ENCODE peak calls at places on chromosomes 7 and 10, in seven cellular contexts. J is activated T-cell treated with anti-CD3 and anti-CD28 coated beads, Interleukin-2, amount 50 U/mL, for 72 hours; L is NCI-H345; G is germinal center; O is hippocampal formation; Y is fibroblast of lung; T is C1 segment of cervical spinal cord. Q is an unnamed sample.

GRCh38 chr7:50159154-50159553 is 66.1 kb upstream of the ZPBP start:
- DNase-seq in Y (no peak), G (no peak), J (no peak), T (no peak), L (no peak), O (no peak), Q (no peak)

GRCh38 chr7:94042381-94042780 is 38.2 kb upstream of the BET1 start:
- DNase-seq in J (no peak), G (no peak), T (no peak), O (no peak), L (no peak), Y (no peak), Q (no peak)

GRCh38 chr7:142956951-142957623 is 5.1 kb downstream of the KEL start:
- DNase-seq in T (no peak), G (no peak), Y (peak), O (no peak), L (no peak), J (no peak), Q (no peak)

GRCh38 chr10:99938563-99938962 is 71.2 kb downstream of the DNMBP start:
- DNase-seq in O (no peak), T (no peak), L (peak), J (no peak), G (no peak), Y (peak), Q (no peak)

GRCh38 chr10:128186959-128187787 is 61.0 kb upstream of the MKI67 start:
- DNase-seq in J (peak), Y (no peak), O (peak), G (no peak), L (no peak), T (no peak), Q (no peak)

GRCh38 chr10:34316154-34316553 is 498.9 kb downstream of the PARD3 start:
- DNase-seq in O (no peak), Y (no peak), J (no peak), G (no peak), T (no peak), L (no peak), Q (no peak)

GRCh38 chr10:22534849-22535604 is 179.4 kb downstream of the PIP4K2A start:
- DNase-seq in O (no peak), G (no peak), L (no peak), T (no peak), J (no peak), Y (peak), Q (no peak)

GRCh38 chr7:131843862-131844261 is 287.4 kb upstream of the PODXL start:
- DNase-seq in O (no peak), Y (peak), J (no peak), G (no peak), T (no peak), L (no peak), Q (peak)

GRCh38 chr10:88652621-88653020 is 11.6 kb upstream of the LIPF start:
- DNase-seq in T (no peak), Y (peak), L (no peak), G (no peak), J (no peak), O (no peak), Q (peak)

GRCh38 chr10:22657566-22658190 is 56.7 kb downstream of the PIP4K2A start:
- DNase-seq in T (no peak), J (no peak), G (no peak), Y (peak), L (no peak), O (no peak), Q (no peak)

GRCh38 chr7:111107989-111108388 is 17.1 kb downstream of the LRRN3 start:
- DNase-seq in O (no peak), T (no peak), L (no peak), G (no peak), J (no peak), Y (no peak), Q (no peak)

GRCh38 chr10:114413398-114413797 is 9.1 kb upstream of the AFAP1L2 start:
- DNase-seq in Y (peak), O (no peak), J (no peak), G (no peak), T (no peak), L (no peak), Q (no peak)

GRCh38 chr10:25465582-25466372 is 291.0 kb downstream of the GPR158 start:
- DNase-seq in Y (no peak), J (no peak), G (no peak), O (no peak), T (no peak), L (peak), Q (no peak)

GRCh38 chr7:120014920-120015465 is 258.0 kb upstream of the KCND2 start:
- DNase-seq in Y (peak), L (no peak), J (no peak), T (no peak), O (no peak), G (no peak), Q (peak)

GRCh38 chr7:50658696-50659095 is 93.5 kb upstream of the DDC start:
- DNase-seq in J (no peak), G (no peak), L (no peak), O (no peak), Y (no peak), T (no peak), Q (no peak)

GRCh38 chr7:149005427-149006344 is 22.6 kb downstream of the PDIA4 start:
- DNase-seq in Y (peak), T (peak), G (peak), J (peak), O (peak), L (peak), Q (peak)

GRCh38 chr7:98221611-98222532 is 10.6 kb downstream of the BHLHA15 start:
- DNase-seq in O (no peak), J (no peak), G (no peak), Y (no peak), L (no peak), T (no peak), Q (no peak)

GRCh38 chr10:78778446-78779338 is 290.1 kb upstream of the ZMIZ1 start:
- DNase-seq in L (no peak), J (no peak), Y (no peak), T (no peak), G (no peak), O (no peak), Q (no peak)

GRCh38 chr7:151179946-151180345 is 7.1 kb downstream of the ASB10 start:
- DNase-seq in T (no peak), L (no peak), J (no peak), Y (no peak), G (no peak), O (no peak), Q (no peak)

GRCh38 chr7:27346531-27347260 is 104.1 kb downstream of the EVX1 start:
- DNase-seq in G (no peak), O (peak), T (no peak), L (no peak), Y (peak), J (no peak), Q (peak)

GRCh38 chr7:69837387-69838068 is 239.3 kb downstream of the AUTS2 start:
- DNase-seq in T (no peak), O (no peak), Y (peak), L (peak), J (no peak), G (no peak), Q (no peak)

GRCh38 chr10:105187243-105187642 is 546.2 kb downstream of the SORCS3 start:
- DNase-seq in T (no peak), J (no peak), Y (peak), L (no peak), G (no peak), O (no peak), Q (no peak)

GRCh38 chr7:10940748-10941358 is 32.8 kb upstream of the PHF14 start:
- DNase-seq in O (no peak), T (no peak), L (peak), J (no peak), G (peak), Y (no peak), Q (no peak)

GRCh38 chr10:75493464-75493863 is 62.0 kb downstream of the LRMDA start:
- DNase-seq in L (no peak), O (no peak), J (no peak), Y (no peak), G (no peak), T (no peak), Q (peak)

GRCh38 chr7:66213637-66214036 is 8.5 kb downstream of the TPST1 start:
- DNase-seq in J (no peak), G (no peak), O (no peak), T (no peak), L (no peak), Y (peak), Q (no peak)

GRCh38 chr7:133436014-133436428 is 183.1 kb downstream of the EXOC4 start:
- DNase-seq in O (no peak), G (no peak), L (no peak), J (no peak), Y (peak), T (no peak), Q (peak)

Q was measured in GM03348.